ENCODE peak calls at places on chromosomes 12 and 14, in seven cellular contexts. D, Y, Q, S, R, N and G are unnamed samples.

GRCh38 chr14:72863216-72864006 is 30.5 kb downstream of the DPF3 start:
- DNase-seq in Y (no peak), R (no peak), N (no peak), S (no peak), Q (no peak), D (no peak), G (no peak)

GRCh38 chr12:90543841-90544240 is 411.1 kb downstream of the CCER1 start:
- DNase-seq in N (no peak), Q (peak), Y (no peak), R (no peak), D (no peak), S (no peak), G (no peak)

GRCh38 chr12:124681779-124682391 is 114.5 kb upstream of the NCOR2 start:
- DNase-seq in Y (peak), N (no peak), S (peak), Q (peak), R (no peak), D (no peak), G (no peak)

GRCh38 chr12:109601557-109601956 is 28.0 kb downstream of the MVK start:
- DNase-seq in N (no peak), S (no peak), Y (no peak), D (no peak), R (no peak), Q (no peak), G (no peak)

GRCh38 chr12:46453428-46453827 is 80.9 kb upstream of the SLC38A2 start:
- DNase-seq in Y (no peak), Q (peak), S (no peak), D (no peak), N (no peak), R (no peak), G (no peak)

GRCh38 chr14:99754141-99755067 is 38.8 kb upstream of the EML1 start:
- DNase-seq in D (no peak), Y (no peak), S (no peak), N (no peak), Q (peak), R (no peak), G (no peak)

GRCh38 chr12:98725481-98726247 is 80.6 kb downstream of the APAF1 start:
- DNase-seq in R (peak), Y (no peak), S (peak), Q (peak), N (no peak), D (no peak), G (peak)

GRCh38 chr12:88663001-88663400 is 82.7 kb upstream of the KITLG start:
- DNase-seq in D (no peak), N (no peak), S (no peak), Y (no peak), Q (peak), R (no peak), G (no peak)

GRCh38 chr12:94326727-94327126 is 132.9 kb downstream of the CEP83 start:
- DNase-seq in D (no peak), Y (no peak), N (no peak), Q (peak), S (peak), R (no peak), G (peak)

GRCh38 chr12:69935651-69936100 is 110.6 kb downstream of the MYRFL start:
- DNase-seq in N (no peak), R (no peak), D (no peak), Y (no peak), S (no peak), Q (no peak), G (no peak)

GRCh38 chr12:103785243-103786031 is 55.6 kb downstream of the NT5DC3 start:
- DNase-seq in D (no peak), R (no peak), N (no peak), S (peak), Y (no peak), Q (no peak), G (peak)

GRCh38 chr12:56601503-56601902 is 28.6 kb downstream of the BAZ2A start:
- DNase-seq in D (peak), N (peak), Q (peak), R (no peak), S (peak), Y (peak), G (no peak)

GRCh38 chr12:15854916-15855315 is 27.3 kb upstream of the STRAP start:
- DNase-seq in Q (no peak), S (no peak), Y (no peak), R (no peak), D (no peak), N (no peak), G (peak)